ENCODE peak calls at places on chromosomes 7 and 10, in eight cellular contexts. D is mammary epithelial cell, K is epithelial cell of esophagus, Y is NB4, I is IMR-90, S is HepG2, V is brain microvascular endothelial cell, N is AG09309. A is an unnamed sample.

GRCh38 chr10:88168171-88169036 is 305.0 kb downstream of the PTEN start:
- DNase-seq in D (no peak), K (no peak), Y (no peak), I (no peak), S (no peak), V (no peak), N (no peak), A (no peak)

GRCh38 chr7:92615861-92616260 is 25.7 kb upstream of the FAM133B start:
- DNase-seq in D (no peak), K (peak), Y (no peak), I (no peak), S (no peak), V (no peak), N (no peak), A (no peak)

GRCh38 chr10:5559642-5560141 is 34.9 kb downstream of the CALML3 start:
- DNase-seq in D (no peak), K (no peak), Y (no peak), I (peak), S (no peak), V (peak), N (no peak), A (peak)

GRCh38 chr10:104472505-104472904 is 118.9 kb downstream of the CFAP58 start:
- DNase-seq in D (peak), K (peak), Y (no peak), I (peak), S (no peak), V (peak), N (no peak), A (peak)

GRCh38 chr7:51621956-51622355 is 305.3 kb upstream of the COBL start:
- DNase-seq in D (no peak), K (no peak), Y (no peak), I (no peak), S (no peak), V (no peak), N (no peak), A (no peak)

GRCh38 chr10:124065382-124066155 is 27.8 kb downstream of the CHST15 start:
- DNase-seq in D (no peak), K (no peak), Y (no peak), I (no peak), S (no peak), V (no peak), N (no peak), A (no peak)

GRCh38 chr7:33108591-33108930 is 643 bp downstream of the RP9 start:
- DNase-seq in D (peak), K (peak), Y (peak), I (no peak), S (no peak), V (no peak), N (no peak), A (peak)

GRCh38 chr7:42915356-42915755 is 3.5 kb upstream of the C7orf25 start:
- DNase-seq in D (no peak), K (no peak), Y (no peak), I (peak), S (no peak), V (no peak), N (no peak), A (peak)

GRCh38 chr10:130212736-130213135 is 76.5 kb downstream of the GLRX3 start:
- DNase-seq in D (no peak), K (no peak), Y (no peak), I (no peak), S (no peak), V (no peak), N (no peak), A (no peak)

GRCh38 chr7:130878785-130879184 is 144.8 kb upstream of the KLF14 start:
- DNase-seq in D (no peak), K (no peak), Y (no peak), I (peak), S (no peak), V (no peak), N (no peak), A (peak)

GRCh38 chr7:99616359-99617186 is at the start of gene ZSCAN25:
- DNase-seq in D (peak), K (peak), Y (peak), I (peak), S (peak), V (peak), N (peak), A (peak)

GRCh38 chr10:70969188-70969587 is 80.8 kb upstream of the PCBD1 start:
- DNase-seq in D (no peak), K (no peak), Y (no peak), I (no peak), S (no peak), V (no peak), N (no peak), A (no peak)

GRCh38 chr10:103171278-103171677 is 21.8 kb downstream of the NT5C2 start:
- DNase-seq in D (peak), K (peak), Y (no peak), I (no peak), S (no peak), V (no peak), N (no peak), A (no peak)

GRCh38 chr10:94320285-94320914 is 42.3 kb downstream of the NOC3L start:
- DNase-seq in D (peak), K (peak), Y (peak), I (peak), S (peak), V (peak), N (peak), A (peak)

GRCh38 chr10:69303632-69304035 is 25.3 kb downstream of the HK1 start:
- DNase-seq in D (peak), K (peak), Y (no peak), I (peak), S (no peak), V (peak), N (no peak), A (no peak)

GRCh38 chr7:134420509-134421125 is 38.3 kb downstream of the AKR1B1 start:
- DNase-seq in D (peak), K (peak), Y (peak), I (peak), S (peak), V (peak), N (peak), A (peak)

GRCh38 chr10:127145173-127145572 is 51.2 kb downstream of the INSYN2A start:
- DNase-seq in D (peak), K (peak), Y (no peak), I (peak), S (no peak), V (peak), N (no peak), A (peak)

GRCh38 chr7:6709808-6710207 is 3.1 kb upstream of the ZNF12 start:
- DNase-seq in D (no peak), K (no peak), Y (peak), I (no peak), S (peak), V (no peak), N (no peak), A (no peak)

GRCh38 chr10:87729940-87730339 is 70.3 kb downstream of the PAPSS2 start:
- DNase-seq in D (no peak), K (no peak), Y (no peak), I (no peak), S (no peak), V (no peak), N (no peak), A (no peak)

GRCh38 chr7:105759670-105760548 is 116.5 kb downstream of the ATXN7L1 start:
- DNase-seq in D (peak), K (peak), Y (peak), I (peak), S (peak), V (peak), N (peak), A (peak)

GRCh38 chr7:41918597-41918996 is 215.7 kb upstream of the INHBA start:
- DNase-seq in D (peak), K (peak), Y (no peak), I (peak), S (no peak), V (peak), N (peak), A (peak)

GRCh38 chr7:135335628-135336139 is 102.0 kb downstream of the STRA8 start:
- DNase-seq in D (peak), K (peak), Y (peak), I (peak), S (peak), V (peak), N (no peak), A (peak)

GRCh38 chr7:55075464-55075971 is 56.7 kb downstream of the EGFR start:
- DNase-seq in D (no peak), K (no peak), Y (no peak), I (no peak), S (no peak), V (no peak), N (no peak), A (peak)

GRCh38 chr7:95367606-95368005 is 28.6 kb downstream of the PON3 start:
- DNase-seq in D (peak), K (peak), Y (no peak), I (no peak), S (no peak), V (no peak), N (no peak), A (no peak)

GRCh38 chr7:158075633-158076001 is 512.0 kb downstream of the PTPRN2 start:
- DNase-seq in D (no peak), K (no peak), Y (no peak), I (no peak), S (no peak), V (no peak), N (no peak), A (no peak)

DNA sequence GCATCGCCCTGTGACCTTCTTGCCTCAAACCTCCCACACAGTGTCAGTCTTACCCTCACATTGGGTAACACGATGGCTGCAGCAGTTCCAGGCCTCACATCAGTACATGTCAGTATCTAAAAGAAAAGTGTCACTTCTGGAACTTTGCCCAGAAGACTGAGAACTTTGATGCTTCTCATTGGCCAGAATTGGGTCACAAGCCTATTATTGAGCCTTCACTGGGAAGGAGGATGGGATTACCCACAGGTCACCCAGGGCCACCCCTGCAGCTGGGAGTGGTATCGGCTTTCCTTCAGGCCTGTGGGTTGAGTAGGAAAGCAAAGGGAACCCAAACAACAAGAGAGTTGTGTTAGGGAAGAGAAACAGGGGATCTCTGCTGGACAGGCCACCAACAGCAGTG is 111.5 kb downstream of the NPY start:
- DNase-seq in D (no peak), K (no peak), Y (no peak), I (no peak), S (no peak), V (no peak), N (no peak), A (no peak)
- H3K4me3 ChIP-seq in D (no peak), K (no peak), Y (no peak), I (no peak), S (no peak), V (no peak), N (no peak), A (no peak)

DNA sequence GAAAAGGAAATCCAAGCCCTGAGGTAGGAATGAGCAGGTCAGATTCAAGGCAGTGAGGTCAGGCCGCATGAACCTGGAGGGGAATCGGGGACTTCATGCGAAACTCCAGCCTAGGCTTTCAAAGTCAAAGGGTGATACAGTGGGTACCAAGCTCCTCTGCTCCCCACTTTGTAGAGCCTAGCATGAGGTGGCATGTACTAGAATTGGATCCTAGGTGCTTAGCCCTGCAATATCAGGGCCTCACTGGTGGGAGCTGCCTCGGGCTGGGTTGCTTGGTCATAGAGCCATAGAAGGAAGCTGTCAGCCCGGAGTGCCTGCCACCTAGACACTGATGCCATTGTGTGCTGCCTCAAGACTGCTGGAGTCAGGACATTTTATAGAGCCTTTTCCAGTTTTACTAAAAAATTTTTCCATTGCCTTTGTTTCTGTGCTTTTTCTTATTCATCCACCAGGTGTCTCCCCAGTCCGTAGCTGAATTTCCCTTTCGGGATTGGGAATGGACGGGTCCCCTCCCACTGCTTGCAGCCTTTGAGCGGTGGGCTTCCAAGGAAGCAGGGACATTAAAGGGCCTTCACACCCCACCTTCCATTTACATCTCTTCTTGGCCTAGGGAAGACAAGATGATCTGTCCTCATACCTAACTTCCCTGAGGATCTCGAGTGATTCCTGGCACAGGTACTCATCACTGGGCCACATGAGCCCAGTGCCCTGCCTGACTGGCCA is 5.5 kb upstream of the LZTS2 start:
- DNase-seq in D (no peak), K (peak), Y (no peak), I (peak), S (no peak), V (peak), N (no peak), A (peak)
- TF ChIP-seq CTCF in D (peak), K (peak), Y (peak), I (peak), S (peak), V (peak), N (peak), A (peak)

GRCh38 chr7:30162133-30162532 is 27.3 kb downstream of the MTURN start:
- DNase-seq in D (no peak), K (no peak), Y (peak), I (no peak), S (no peak), V (no peak), N (no peak), A (no peak)
- H3K4me3 ChIP-seq in D (no peak), K (no peak), Y (no peak), I (no peak), S (no peak), V (no peak), N (no peak), A (no peak)

DNA sequence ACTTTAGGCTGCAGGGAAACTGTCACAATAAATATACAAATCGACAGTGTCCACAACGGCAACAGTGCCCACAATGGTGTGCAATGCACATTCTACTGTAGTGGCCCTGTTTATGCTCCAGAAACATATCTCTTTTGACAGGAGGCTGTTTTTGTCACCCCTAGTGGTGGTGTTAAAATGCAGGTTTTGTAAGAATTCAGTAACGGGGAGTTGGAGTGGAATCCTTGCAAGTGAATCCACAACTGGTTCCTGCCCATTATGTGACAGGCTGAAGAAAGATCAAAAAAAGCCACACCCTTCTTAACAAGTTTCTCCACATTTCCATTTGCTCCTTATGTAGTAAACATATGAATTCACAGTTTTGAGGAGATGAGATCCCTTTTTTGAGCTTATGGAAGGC is 58.5 kb downstream of the BEND7 start:
- DNase-seq in D (no peak), K (peak), Y (peak), I (no peak), S (no peak), V (no peak), N (no peak), A (no peak)
- TF ChIP-seq CTCF in D (peak), K (peak), Y (peak), I (no peak), S (no peak), V (peak), N (no peak), A (no peak)

GRCh38 chr10:48684792-48685651 is at the start of gene WDFY4:
- DNase-seq in D (no peak), K (no peak), Y (peak), I (no peak), S (no peak), V (no peak), N (no peak), A (no peak)
- H3K4me3 ChIP-seq in D (no peak), K (no peak), Y (peak), I (no peak), S (no peak), V (no peak), N (no peak), A (no peak)